ENCODE peak calls at places on chromosome 15, in nine cellular contexts. K, R, X, N, J, B, F, W and M are unnamed samples.

GRCh38 chr15:72936691-72937679 is 115.3 kb upstream of the NEO1 start:
- DNase-seq in K (no peak), R (no peak), X (no peak), N (no peak), J (no peak), B (no peak), F (no peak), W (no peak), M (no peak)

GRCh38 chr15:65059931-65060596 is 7.7 kb downstream of the RASL12 start:
- DNase-seq in K (no peak), R (no peak), X (no peak), N (no peak), J (no peak), B (no peak), F (no peak), W (no peak), M (no peak)

GRCh38 chr15:34366271-34367043 is 539 bp downstream of the LPCAT4 start:
- DNase-seq in K (peak), R (peak), X (peak), N (peak), J (peak), B (peak), F (peak), W (peak), M (peak)

GRCh38 chr15:85354432-85354831 is 26.0 kb upstream of the AKAP13 start:
- DNase-seq in K (peak), R (no peak), X (peak), N (no peak), J (no peak), B (no peak), F (no peak), W (no peak), M (peak)

GRCh38 chr15:57649138-57649537 is 57.4 kb upstream of the POLR2M start:
- DNase-seq in K (no peak), R (no peak), X (peak), N (no peak), J (peak), B (no peak), F (no peak), W (no peak), M (no peak)

GRCh38 chr15:90419738-90420487 is 31.9 kb downstream of the IQGAP1 start:
- DNase-seq in K (peak), R (no peak), X (peak), N (no peak), J (no peak), B (peak), F (no peak), W (no peak), M (no peak)

GRCh38 chr15:51089041-51089440 is 5.7 kb downstream of the TNFAIP8L3 start:
- DNase-seq in K (no peak), R (no peak), X (no peak), N (no peak), J (no peak), B (no peak), F (no peak), W (no peak), M (no peak)

GRCh38 chr15:73139416-73140082 is 87.3 kb downstream of the NEO1 start:
- DNase-seq in K (peak), R (no peak), X (no peak), N (no peak), J (no peak), B (no peak), F (no peak), W (no peak), M (no peak)

GRCh38 chr15:89899303-89899946 is 5.6 kb upstream of the AP3S2 start:
- DNase-seq in K (no peak), R (no peak), X (no peak), N (no peak), J (no peak), B (no peak), F (no peak), W (no peak), M (no peak)

GRCh38 chr15:53835309-53835708 is 75.8 kb upstream of the WDR72 start:
- DNase-seq in K (no peak), R (no peak), X (no peak), N (no peak), J (no peak), B (no peak), F (no peak), W (no peak), M (no peak)

GRCh38 chr15:90233701-90234518 is at the start of the genes CIB1 and GDPGP1:
- DNase-seq in K (peak), R (peak), X (peak), N (peak), J (peak), B (peak), F (peak), W (peak), M (peak)

GRCh38 chr15:25059698-25060471 is 105.1 kb downstream of the SNRPN start:
- DNase-seq in K (no peak), R (peak), X (no peak), N (no peak), J (no peak), B (no peak), F (no peak), W (no peak), M (no peak)

GRCh38 chr15:87943629-87944028 is 312.9 kb downstream of the NTRK3 start:
- DNase-seq in K (no peak), R (no peak), X (no peak), N (no peak), J (no peak), B (no peak), F (no peak), W (no peak), M (no peak)

GRCh38 chr15:49606594-49606993 is 14.0 kb downstream of the FAM227B start:
- DNase-seq in K (peak), R (no peak), X (no peak), N (no peak), J (no peak), B (no peak), F (no peak), W (no peak), M (no peak)

DNA sequence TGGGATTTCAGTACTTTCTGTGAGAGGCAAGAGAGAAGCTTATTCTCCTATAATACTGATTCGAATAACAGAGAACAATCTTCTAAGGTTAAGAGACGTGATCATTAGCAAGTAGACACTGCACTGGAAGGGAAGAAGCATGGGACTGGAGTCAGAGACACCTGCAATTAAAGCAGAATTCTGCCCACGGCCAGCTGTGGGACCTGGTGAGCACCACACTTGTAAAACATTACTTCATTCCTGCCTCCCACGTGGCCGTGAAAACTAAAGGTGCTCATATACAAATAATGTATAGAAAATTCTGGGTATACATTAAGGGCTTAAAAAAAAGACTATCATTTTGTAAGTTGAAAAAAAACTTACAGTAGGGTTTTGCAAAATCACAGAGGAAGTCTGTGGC is 2.0 kb downstream of the TM2D3 start:
- DNase-seq in K (no peak), R (no peak), X (no peak), N (no peak), J (no peak), B (no peak), F (no peak), W (no peak), M (no peak)
- H3K4me3 ChIP-seq in K (no peak), R (no peak), X (no peak), N (peak), J (no peak), B (no peak), F (no peak), W (no peak), M (no peak)

GRCh38 chr15:98799461-98799971 is 151.2 kb downstream of the IGF1R start:
- DNase-seq in K (peak), R (no peak), X (no peak), N (peak), J (no peak), B (peak), F (no peak), W (peak), M (no peak)
- H3K27ac ChIP-seq in K (peak), R (peak), X (peak), N (peak), J (peak), B (peak), F (peak), W (peak), M (peak)

DNA sequence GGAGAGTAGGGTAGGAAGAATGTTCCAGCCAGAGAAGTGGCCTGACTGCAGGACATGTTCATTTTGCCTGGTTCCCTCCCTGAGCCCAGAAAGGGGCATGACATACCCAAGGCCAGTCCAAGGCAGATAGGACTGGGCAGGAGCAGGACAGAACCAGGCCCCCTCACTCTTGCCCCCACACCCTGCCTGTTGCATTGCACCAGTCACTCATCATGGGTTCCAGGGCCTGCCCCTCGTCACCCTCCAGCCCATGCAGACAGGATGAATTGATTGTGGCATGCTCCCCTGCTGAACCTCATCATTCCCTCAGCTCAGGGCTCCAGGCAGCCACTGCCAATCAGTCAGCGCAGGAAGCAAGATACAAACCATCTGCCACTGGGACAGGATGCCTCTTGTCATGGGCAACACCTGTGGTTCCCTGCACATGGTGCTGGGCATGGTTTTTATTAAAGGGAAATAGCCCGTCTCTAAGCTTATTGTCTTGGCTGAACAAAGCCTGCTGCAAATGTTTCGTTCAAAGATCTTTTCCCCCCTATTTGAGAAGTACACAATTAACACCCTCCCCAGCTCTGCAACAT is 48.9 kb downstream of the RASGRF1 start:
- DNase-seq in K (no peak), R (no peak), X (no peak), N (no peak), J (no peak), B (no peak), F (no peak), W (no peak), M (no peak)
- H3K4me3 ChIP-seq in K (no peak), R (no peak), X (no peak), N (no peak), J (no peak), B (no peak), F (no peak), W (no peak), M (no peak)

DNA sequence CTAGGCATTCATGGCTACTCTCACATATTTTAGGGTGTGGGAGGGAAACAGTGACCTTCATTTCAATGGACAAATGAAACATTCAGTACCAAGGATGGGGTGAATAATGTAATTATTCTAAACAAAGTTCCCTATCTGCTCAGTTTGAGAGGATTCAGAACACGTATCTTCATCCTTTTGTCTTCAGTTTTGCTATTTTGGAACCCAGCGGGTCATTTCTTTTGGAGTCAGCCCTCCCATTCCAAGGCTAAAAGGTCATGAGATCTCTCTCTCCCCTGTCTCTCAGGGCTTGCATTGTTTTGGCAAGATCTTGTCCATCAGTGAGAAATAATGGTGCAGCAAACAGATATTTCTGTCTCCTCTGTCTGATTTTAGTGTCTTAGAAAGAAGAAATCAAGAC is 16.3 kb upstream of the GATM start:
- DNase-seq in K (no peak), R (no peak), X (no peak), N (no peak), J (no peak), B (no peak), F (no peak), W (no peak), M (no peak)
- H3K27ac ChIP-seq in K (no peak), R (no peak), X (no peak), N (no peak), J (no peak), B (no peak), F (no peak), W (no peak), M (no peak)

GRCh38 chr15:70761931-70762468 is 1.4 kb downstream of the UACA start:
- DNase-seq in K (no peak), R (no peak), X (no peak), N (no peak), J (no peak), B (no peak), F (no peak), W (no peak), M (no peak)
- H3K4me3 ChIP-seq in K (peak), R (peak), X (peak), N (peak), J (peak), B (peak), F (peak), W (peak), M (peak)

GRCh38 chr15:52439470-52439869 is 89.2 kb downstream of the MYO5A start:
- DNase-seq in K (no peak), R (no peak), X (no peak), N (no peak), J (no peak), B (no peak), F (no peak), W (no peak), M (no peak)

GRCh38 chr15:52436971-52437370 is 91.7 kb downstream of the MYO5A start:
- DNase-seq in K (peak), R (no peak), X (no peak), N (no peak), J (no peak), B (no peak), F (no peak), W (no peak), M (no peak)

GRCh38 chr15:52441846-52442245 is 86.8 kb downstream of the MYO5A start:
- DNase-seq in K (peak), R (no peak), X (peak), N (no peak), J (no peak), B (no peak), F (no peak), W (no peak), M (no peak)

GRCh38 chr15:52438047-52438446 is 90.6 kb downstream of the MYO5A start:
- DNase-seq in K (peak), R (no peak), X (no peak), N (peak), J (peak), B (no peak), F (peak), W (no peak), M (no peak)

GRCh38 chr15:52440414-52440813 is 88.3 kb downstream of the MYO5A start:
- DNase-seq in K (peak), R (no peak), X (peak), N (peak), J (no peak), B (no peak), F (no peak), W (no peak), M (no peak)
- H3K27ac ChIP-seq in K (no peak), R (no peak), X (no peak), N (no peak), J (no peak), B (no peak), F (no peak), W (no peak), M (no peak)

GRCh38 chr15:28873585-28874139 is 12.1 kb upstream of the APBA2 start:
- DNase-seq in K (no peak), R (no peak), X (no peak), N (no peak), J (no peak), B (no peak), F (peak), W (no peak), M (no peak)

GRCh38 chr15:28878209-28878608 is 7.6 kb upstream of the APBA2 start:
- DNase-seq in K (no peak), R (no peak), X (no peak), N (no peak), J (no peak), B (no peak), F (no peak), W (no peak), M (no peak)

GRCh38 chr15:28876845-28877185 is 9.0 kb upstream of the APBA2 start:
- DNase-seq in K (no peak), R (no peak), X (no peak), N (no peak), J (no peak), B (no peak), F (no peak), W (no peak), M (no peak)

GRCh38 chr15:28875461-28875965 is 10.3 kb upstream of the APBA2 start:
- DNase-seq in K (no peak), R (no peak), X (no peak), N (no peak), J (no peak), B (no peak), F (no peak), W (no peak), M (no peak)

DNA sequence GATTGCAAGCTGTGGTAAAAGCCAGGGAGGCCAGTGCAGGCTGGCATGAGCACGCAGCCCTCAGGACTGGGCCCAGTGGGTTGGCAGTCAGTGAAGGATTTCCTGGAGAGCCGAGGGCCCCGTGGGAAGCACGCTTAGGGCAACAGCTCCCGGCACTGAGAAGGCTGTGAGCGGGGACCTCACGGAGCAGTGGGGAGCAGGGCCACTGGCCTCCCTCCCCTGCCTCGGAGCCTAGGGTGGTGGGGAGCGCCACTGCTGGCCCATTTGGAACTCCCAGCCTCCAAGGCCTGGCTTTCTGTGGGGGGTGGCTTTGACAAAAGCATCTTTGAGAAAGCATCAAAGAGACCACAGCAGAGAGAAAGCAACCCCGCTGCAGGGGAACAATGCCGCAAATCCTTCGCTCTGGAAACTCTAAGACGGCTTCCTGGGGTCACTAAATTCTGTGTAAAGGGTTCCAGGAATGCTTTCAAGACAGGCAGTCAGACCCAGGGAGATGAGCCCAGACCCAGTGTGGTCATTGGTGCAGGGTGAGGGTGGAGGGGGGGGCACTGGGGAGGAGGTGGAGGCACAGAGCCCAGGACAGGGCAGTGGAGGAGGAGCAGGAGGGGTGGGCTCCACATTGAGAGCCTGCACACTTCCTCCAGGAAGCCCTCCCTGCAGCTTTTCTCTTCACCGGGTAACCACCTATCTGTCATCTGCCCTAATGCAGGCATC is 9.5 kb upstream of the APBA2 start:
- DNase-seq in K (no peak), R (no peak), X (no peak), N (no peak), J (no peak), B (no peak), F (no peak), W (no peak), M (no peak)
- H3K4me3 ChIP-seq in K (no peak), R (no peak), X (no peak), N (no peak), J (no peak), B (no peak), F (no peak), W (no peak), M (no peak)

DNA sequence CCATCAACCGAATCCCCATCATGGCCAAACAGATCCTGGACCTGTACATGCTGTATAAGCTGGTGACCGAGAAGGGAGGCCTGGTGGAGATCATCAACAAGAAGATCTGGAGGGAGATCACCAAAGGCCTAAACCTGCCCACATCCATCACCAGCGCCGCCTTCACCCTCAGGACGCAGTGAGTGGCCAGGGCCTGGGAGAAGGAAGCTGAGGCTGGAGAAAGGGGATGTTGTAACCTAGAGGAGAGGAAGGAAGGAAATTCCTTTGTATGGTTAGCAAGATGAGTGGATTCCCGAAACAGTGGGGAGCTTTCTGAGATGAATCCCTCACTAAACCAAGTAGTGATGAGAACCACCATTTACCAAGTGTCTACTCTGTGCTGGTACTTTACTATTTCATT is 25.8 kb upstream of the CLK3 start:
- DNase-seq in K (no peak), R (no peak), X (no peak), N (no peak), J (no peak), B (no peak), F (no peak), W (no peak), M (no peak)
- H3K27ac ChIP-seq in K (no peak), R (no peak), X (no peak), N (no peak), J (no peak), B (no peak), F (no peak), W (no peak), M (no peak)

DNA sequence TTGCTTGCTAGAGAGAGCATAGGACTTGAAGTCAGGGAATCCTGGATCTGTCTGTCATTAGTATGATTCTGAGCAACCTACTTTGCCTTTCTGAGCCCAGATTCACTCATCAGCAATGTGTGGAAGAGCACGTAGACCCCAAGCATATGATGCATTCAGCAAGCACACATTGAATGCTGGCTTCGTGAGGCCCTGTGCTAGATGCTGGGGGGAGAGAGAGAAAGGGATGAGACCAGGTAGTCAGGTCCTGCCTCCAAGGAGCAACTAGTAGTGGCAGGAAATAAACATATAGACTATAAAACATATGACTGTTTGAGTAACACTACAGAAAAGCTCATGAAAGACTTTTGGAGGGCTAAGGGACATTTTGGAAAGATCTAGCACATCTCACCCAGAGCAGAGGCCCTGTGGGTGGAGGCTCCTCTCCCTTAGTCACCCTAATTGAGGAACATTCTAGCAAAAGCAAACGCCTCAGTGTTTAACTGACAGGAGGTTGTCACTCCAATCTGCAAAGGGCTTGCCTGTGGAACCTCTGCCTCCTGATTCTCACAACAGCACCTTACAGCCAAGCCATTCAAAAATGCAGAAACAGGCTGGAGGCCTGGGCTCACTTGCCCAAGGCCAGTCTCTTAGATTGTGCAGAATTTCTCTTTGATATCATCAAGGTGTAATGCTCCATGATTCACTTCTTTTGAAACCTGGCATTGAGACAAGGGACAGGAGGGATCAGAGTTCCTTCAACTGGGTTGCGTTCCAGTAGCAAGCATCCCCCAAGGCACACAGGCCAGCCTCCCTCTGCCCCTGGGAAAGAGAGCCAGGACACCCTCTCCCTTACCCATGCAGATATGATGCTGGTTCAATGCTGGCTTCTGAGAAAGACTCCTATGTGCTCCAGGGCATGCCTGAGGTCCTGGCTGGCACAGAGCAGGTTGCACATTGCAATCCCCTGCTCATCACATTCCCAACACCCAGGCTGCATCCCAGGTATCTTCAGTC is 26.1 kb downstream of the STARD5 start:
- DNase-seq in K (no peak), R (no peak), X (no peak), N (no peak), J (no peak), B (no peak), F (no peak), W (no peak), M (no peak)
- H3K4me3 ChIP-seq in K (no peak), R (no peak), X (no peak), N (peak), J (peak), B (no peak), F (no peak), W (no peak), M (no peak)